ENCODE peak calls at places on chromosomes 3 and 15, in five cellular contexts. D, H, A, X and S are unnamed samples. For H3K36me3, the result is how much of the 10 kb centered on the place peaks cover.

GRCh38 chr15:41024141-41024540 is 70.9 kb downstream of the CHAC1 start:
- DNase-seq in D (no peak), H (no peak), A (no peak), X (no peak), S (no peak)

GRCh38 chr15:74867562-74868458 is 5.4 kb downstream of the SCAMP2 start:
- DNase-seq in D (no peak), H (no peak), A (no peak), X (no peak), S (peak)

GRCh38 chr15:67216859-67217258 is 37.6 kb downstream of the AAGAB start:
- DNase-seq in D (no peak), H (no peak), A (no peak), X (no peak), S (no peak)

GRCh38 chr15:91311986-91312385 is 211.9 kb downstream of the SV2B start:
- DNase-seq in D (no peak), H (no peak), A (no peak), X (peak), S (no peak)

GRCh38 chr3:15264486-15264885 is 58.4 kb downstream of the CAPN7 start:
- DNase-seq in D (no peak), H (no peak), A (no peak), X (no peak), S (no peak)

GRCh38 chr3:71156062-71156665 is 427.4 kb downstream of the FOXP1 start:
- DNase-seq in D (no peak), H (no peak), A (no peak), X (no peak), S (no peak)

GRCh38 chr3:29914861-29915524 is 634.1 kb downstream of the RBMS3 start:
- DNase-seq in D (no peak), H (no peak), A (no peak), X (no peak), S (no peak)

GRCh38 chr3:64619216-64619615 is 68.6 kb downstream of the ADAMTS9 start:
- DNase-seq in D (no peak), H (no peak), A (no peak), X (no peak), S (no peak)

GRCh38 chr3:133937756-133938601 is 42.3 kb upstream of the RAB6B start:
- DNase-seq in D (no peak), H (no peak), A (no peak), X (no peak), S (peak)

GRCh38 chr3:197888511-197888910 is 61.5 kb upstream of the RPL35A start:
- DNase-seq in D (no peak), H (no peak), A (no peak), X (no peak), S (no peak)

GRCh38 chr15:90364251-90364650 is 12.2 kb downstream of the ZNF774 start:
- DNase-seq in D (no peak), H (no peak), A (no peak), X (no peak), S (no peak)

GRCh38 chr3:16609927-16610580 is 4.8 kb upstream of the DAZL start:
- DNase-seq in D (no peak), H (no peak), A (no peak), X (no peak), S (no peak)

GRCh38 chr15:52790166-52790708 is at the start of gene ONECUT1:
- DNase-seq in D (peak), H (peak), A (peak), X (no peak), S (no peak)

GRCh38 chr15:57220220-57220619 is 156.1 kb upstream of the CGNL1 start:
- DNase-seq in D (no peak), H (no peak), A (no peak), X (no peak), S (no peak)

GRCh38 chr3:89098964-89099585 is 8.3 kb upstream of the EPHA3 start:
- DNase-seq in D (peak), H (peak), A (peak), X (peak), S (peak)

GRCh38 chr15:40984406-40984805 is 31.1 kb downstream of the CHAC1 start:
- DNase-seq in D (no peak), H (no peak), A (no peak), X (no peak), S (no peak)

GRCh38 chr3:187276397-187277128 is 15.0 kb downstream of the MASP1 start:
- DNase-seq in D (no peak), H (no peak), A (no peak), X (no peak), S (no peak)

GRCh38 chr3:440826-441225 is 244.3 kb downstream of the CHL1 start:
- DNase-seq in D (no peak), H (no peak), A (no peak), X (no peak), S (no peak)

GRCh38 chr3:13066236-13066635 is 7.0 kb downstream of the IQSEC1 start:
- DNase-seq in D (no peak), H (no peak), A (no peak), X (no peak), S (no peak)

GRCh38 chr3:179179979-179180758 is 32.0 kb downstream of the PIK3CA start:
- DNase-seq in D (no peak), H (no peak), A (no peak), X (no peak), S (no peak)

GRCh38 chr3:30227571-30228301 is 378.7 kb upstream of the TGFBR2 start:
- DNase-seq in D (no peak), H (no peak), A (no peak), X (no peak), S (no peak)

GRCh38 chr3:119497824-119498187 is 541 bp upstream of the TIMMDC1 start:
- DNase-seq in D (peak), H (no peak), A (peak), X (no peak), S (no peak)

GRCh38 chr3:48564022-48564421 is 441 bp upstream of the UCN2 start:
- DNase-seq in D (no peak), H (peak), A (no peak), X (no peak), S (peak)

GRCh38 chr15:74535388-74536084 is 5.5 kb upstream of the ARID3B start:
- DNase-seq in D (no peak), H (no peak), A (no peak), X (no peak), S (no peak)

GRCh38 chr3:123070471-123070870 is 3.6 kb downstream of the PDIA5 start:
- DNase-seq in D (no peak), H (no peak), A (no peak), X (no peak), S (no peak)

GRCh38 chr3:189710620-189711388 is 79.6 kb downstream of the TP63 start:
- DNase-seq in D (no peak), H (no peak), A (no peak), X (no peak), S (no peak)

GRCh38 chr15:66743204-66743603 is 41.2 kb downstream of the SMAD6 start:
- DNase-seq in D (no peak), H (no peak), A (no peak), X (no peak), S (no peak)

GRCh38 chr15:62035256-62035908 is 24.9 kb downstream of the VPS13C start:
- DNase-seq in D (no peak), H (no peak), A (no peak), X (no peak), S (no peak)

GRCh38 chr3:19226516-19226915 is 78.2 kb downstream of the KCNH8 start:
- DNase-seq in D (no peak), H (no peak), A (peak), X (no peak), S (no peak)

GRCh38 chr15:70605606-70606410 is 157.6 kb downstream of the UACA start:
- DNase-seq in D (peak), H (peak), A (peak), X (no peak), S (no peak)

GRCh38 chr3:109275702-109276293 is 40.5 kb downstream of the DPPA2 start:
- DNase-seq in D (peak), H (peak), A (peak), X (no peak), S (no peak)

GRCh38 chr15:100311829-100312228 is 29.9 kb downstream of the ADAMTS17 start:
- DNase-seq in D (no peak), H (no peak), A (no peak), X (no peak), S (no peak)

GRCh38 chr3:39910828-39911464 is 101.5 kb downstream of the MYRIP start:
- DNase-seq in D (no peak), H (no peak), A (no peak), X (no peak), S (no peak)

GRCh38 chr15:91335702-91336101 is 235.6 kb downstream of the SV2B start:
- DNase-seq in D (no peak), H (no peak), A (no peak), X (no peak), S (no peak)

GRCh38 chr15:68187559-68187958 is 17.6 kb downstream of the CALML4 start:
- DNase-seq in D (no peak), H (no peak), A (no peak), X (no peak), S (no peak)

GRCh38 chr3:126040386-126040785 is 43.5 kb downstream of the SLC41A3 start:
- DNase-seq in D (no peak), H (no peak), A (no peak), X (no peak), S (no peak)

GRCh38 chr15:98854496-98854895 is 153.1 kb downstream of the PGPEP1L start:
- DNase-seq in D (no peak), H (no peak), A (no peak), X (no peak), S (peak)

GRCh38 chr3:102106421-102107097 is 257.2 kb downstream of the NFKBIZ start:
- DNase-seq in D (no peak), H (no peak), A (no peak), X (peak), S (no peak)

GRCh38 chr15:23566070-23567050 is 886 bp downstream of the MKRN3 start:
- DNase-seq in D (no peak), H (peak), A (no peak), X (peak), S (no peak)

GRCh38 chr3:43632269-43632733 is 10.5 kb upstream of the ANO10 start:
- DNase-seq in D (no peak), H (no peak), A (no peak), X (no peak), S (no peak)
- H3K27ac ChIP-seq in D (no peak), H (no peak), A (no peak), X (no peak), S (no peak)

GRCh38 chr3:78026429-78026828 is 986.5 kb downstream of the ROBO2 start:
- DNase-seq in D (no peak), H (no peak), A (no peak), X (no peak), S (no peak)
- H3K36me3 ChIP-seq in D (under half), H (under half), A (under half), X (under half), S (under half)

GRCh38 chr3:51961011-51961410 is 5.8 kb downstream of the GPR62 start:
- DNase-seq in D (no peak), H (no peak), A (no peak), X (no peak), S (no peak)

GRCh38 chr3:51962854-51963530 is 4.3 kb downstream of the PCBP4 start:
- DNase-seq in D (peak), H (no peak), A (no peak), X (no peak), S (no peak)

GRCh38 chr3:51963951-51964451 is 3.3 kb downstream of the PCBP4 start:
- DNase-seq in D (peak), H (no peak), A (peak), X (no peak), S (no peak)

GRCh38 chr3:51960386-51960785 is 5.2 kb downstream of the GPR62 start:
- DNase-seq in D (no peak), H (no peak), A (no peak), X (no peak), S (no peak)

DNA sequence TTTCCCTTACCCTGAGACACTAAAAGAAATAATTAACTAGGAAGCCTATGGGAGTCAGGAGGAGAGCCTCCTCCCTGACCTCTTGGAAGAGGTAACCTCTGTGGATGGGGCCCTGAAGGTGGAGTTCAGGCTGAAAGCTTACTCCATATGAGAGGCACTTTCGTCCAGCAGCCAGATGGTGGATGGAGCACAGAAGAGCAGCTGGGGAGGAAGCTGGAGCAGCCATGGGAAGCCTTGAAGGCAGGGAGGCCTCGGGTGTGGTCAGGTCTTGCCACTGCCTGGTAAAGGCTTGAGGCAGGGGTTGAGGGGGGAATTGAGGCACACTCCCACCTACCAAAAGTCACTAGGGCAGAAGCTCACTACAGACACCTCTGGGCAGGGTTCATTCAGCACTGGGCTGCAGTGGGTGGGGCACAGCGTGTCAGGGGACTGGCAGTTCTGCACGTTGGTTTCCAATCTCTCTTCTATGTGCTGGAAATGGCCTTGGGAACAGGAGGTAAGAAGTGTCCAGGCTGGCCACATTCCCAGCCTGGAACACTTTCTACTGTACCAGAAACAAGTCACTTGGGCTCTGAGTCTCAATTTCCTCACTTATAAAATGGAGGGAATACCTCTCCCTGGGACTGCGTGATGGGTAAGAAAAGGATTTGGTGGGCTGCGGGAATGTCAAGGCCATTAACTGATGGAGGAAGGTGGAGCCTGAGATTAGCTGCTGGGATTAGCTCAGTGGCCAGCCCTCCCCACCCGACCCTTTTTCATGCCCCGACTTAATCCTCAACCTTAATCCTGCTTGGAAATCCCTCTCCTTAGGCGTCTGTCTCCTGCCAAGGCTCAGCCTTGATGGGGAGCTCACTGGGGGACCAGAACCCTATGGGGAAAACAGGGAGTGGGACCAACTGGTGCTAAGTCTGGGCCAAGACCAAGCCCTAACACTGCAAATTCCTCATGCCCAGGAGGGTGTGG is 5.4 kb downstream of the PCBP4 start:
- DNase-seq in D (no peak), H (no peak), A (peak), X (no peak), S (no peak)
- H3K27ac ChIP-seq in D (no peak), H (peak), A (no peak), X (no peak), S (no peak)

GRCh38 chr3:45398167-45398566 is 9.8 kb downstream of the LARS2 start:
- DNase-seq in D (no peak), H (no peak), A (no peak), X (no peak), S (no peak)
- H3K36me3 ChIP-seq in D (under half), H (under half), A (under half), X (half or more), S (under half)

GRCh38 chr15:38652998-38653397 is 88.4 kb upstream of the RASGRP1 start:
- DNase-seq in D (no peak), H (no peak), A (no peak), X (peak), S (no peak)

GRCh38 chr15:38652183-38652794 is 87.7 kb upstream of the RASGRP1 start:
- DNase-seq in D (no peak), H (no peak), A (no peak), X (no peak), S (no peak)

GRCh38 chr15:38650936-38651327 is 86.3 kb upstream of the RASGRP1 start:
- DNase-seq in D (no peak), H (no peak), A (no peak), X (no peak), S (no peak)

GRCh38 chr15:38650384-38650783 is 85.8 kb upstream of the RASGRP1 start:
- DNase-seq in D (no peak), H (no peak), A (no peak), X (no peak), S (no peak)

DNA sequence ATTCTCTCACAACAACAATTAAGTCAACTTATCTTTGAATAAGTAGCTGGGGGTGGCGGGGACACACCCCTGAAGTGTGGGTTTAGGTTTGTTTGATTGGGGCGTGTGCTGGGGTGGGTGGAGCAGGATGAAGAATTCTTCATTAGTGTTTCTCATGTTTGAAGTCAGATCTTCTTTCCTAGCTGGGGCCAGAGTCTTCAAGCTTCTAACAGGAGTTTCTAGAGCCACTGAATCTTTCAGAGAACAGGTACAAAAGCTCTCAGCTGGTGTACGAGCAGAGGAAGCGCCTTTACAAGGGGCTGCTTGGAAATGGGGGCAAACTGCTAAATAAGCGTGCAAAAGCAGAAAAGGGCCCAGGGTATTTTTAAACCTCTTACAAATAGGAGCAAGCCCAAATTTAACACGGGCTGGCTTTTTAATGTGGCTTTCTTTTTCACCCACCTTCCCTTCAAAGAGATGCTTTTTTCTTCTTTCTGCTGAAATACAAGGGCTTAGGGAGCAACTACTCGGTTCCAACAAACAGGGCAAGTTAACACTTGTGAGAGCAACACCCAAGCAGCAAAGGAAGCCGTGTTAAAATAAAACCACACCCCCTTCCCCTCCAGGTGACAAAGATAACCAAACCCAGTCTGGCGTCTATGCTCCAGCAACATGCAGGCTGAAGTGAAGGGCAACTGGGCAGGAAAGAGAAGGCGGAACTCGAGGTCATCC is 86.9 kb upstream of the RASGRP1 start:
- DNase-seq in D (no peak), H (no peak), A (no peak), X (peak), S (no peak)
- H3K27ac ChIP-seq in D (no peak), H (no peak), A (no peak), X (peak), S (no peak)

DNA sequence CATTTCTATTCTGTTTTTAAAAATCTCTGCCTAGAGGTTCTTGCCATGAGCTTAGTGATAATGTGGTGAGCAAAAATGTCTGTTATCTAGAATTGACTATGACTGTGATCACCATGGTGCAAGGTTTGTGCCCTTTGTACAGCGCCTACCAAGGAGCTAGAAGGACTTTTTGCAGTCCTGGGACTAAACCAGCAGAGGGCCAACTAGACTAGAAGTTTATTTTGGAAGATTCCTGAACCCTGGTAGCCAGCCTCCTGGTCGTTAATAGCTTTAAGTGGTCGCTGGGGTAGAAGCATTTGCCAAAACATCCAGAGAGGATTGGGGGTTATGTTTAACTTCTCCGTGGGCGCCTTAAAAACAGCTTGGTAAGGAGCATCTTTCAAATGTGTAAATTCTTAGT is 7.8 kb downstream of the SCG5 start:
- DNase-seq in D (peak), H (no peak), A (peak), X (no peak), S (no peak)
- H3K36me3 ChIP-seq in D (under half), H (under half), A (under half), X (under half), S (under half)

DNA sequence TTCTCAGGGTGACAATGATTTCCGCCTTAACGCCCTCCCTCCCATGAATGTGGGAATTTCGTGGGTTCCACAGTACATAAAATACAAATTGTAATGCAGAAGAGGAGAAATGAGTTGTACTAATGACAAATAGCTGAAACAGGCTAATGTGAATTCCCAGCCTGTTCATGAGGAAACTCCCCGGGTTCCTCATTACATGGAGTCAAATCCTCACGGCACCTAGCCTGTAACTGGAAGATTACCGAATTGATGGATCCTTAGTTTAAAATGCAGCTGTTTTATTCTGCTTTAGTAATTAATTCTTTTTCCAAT is 43.5 kb downstream of the MEIS2 start:
- DNase-seq in D (no peak), H (no peak), A (peak), X (no peak), S (no peak)
- H3K27ac ChIP-seq in D (peak), H (peak), A (peak), X (no peak), S (no peak)

GRCh38 chr3:49844464-49845183 is 11.7 kb downstream of the TRAIP start:
- DNase-seq in D (no peak), H (no peak), A (no peak), X (no peak), S (no peak)
- H3K36me3 ChIP-seq in D (under half), H (under half), A (under half), X (under half), S (under half)

GRCh38 chr15:95644476-95644875 is 686.0 kb upstream of the NR2F2 start:
- DNase-seq in D (no peak), H (no peak), A (no peak), X (no peak), S (no peak)
- H3K27ac ChIP-seq in D (no peak), H (no peak), A (no peak), X (no peak), S (no peak)